ENCODE peak calls at places on chromosomes 11 and 22, in six cellular contexts. One of them, this sample, is unnamed. For H3K4me1, the result is how much of the 10 kb centered on the place peaks cover.

GRCh38 chr22:33519140-33519973 is 400.9 kb downstream of the LARGE1 start:
- DNase-seq in fibroblast of lung: peak
- DNase-seq in GM23248: peak
- DNase-seq in GM23338: peak
- DNase-seq in CD4-positive, CD25-positive, alpha-beta regulatory T cell: no peak
- DNase-seq in small intestine: peak
- DNase-seq in this sample: no peak

GRCh38 chr11:72041364-72042058 is 38.8 kb downstream of the NUMA1 start:
- DNase-seq in GM23248: peak
- DNase-seq in GM23338: peak
- DNase-seq in fibroblast of lung: peak
- DNase-seq in small intestine: peak
- DNase-seq in CD4-positive, CD25-positive, alpha-beta regulatory T cell: peak
- DNase-seq in this sample: peak

GRCh38 chr22:25972397-25972796 is 196.9 kb upstream of the SEZ6L start:
- DNase-seq in CD4-positive, CD25-positive, alpha-beta regulatory T cell: no peak
- DNase-seq in small intestine: no peak
- DNase-seq in GM23248: no peak
- DNase-seq in fibroblast of lung: no peak
- DNase-seq in GM23338: peak
- DNase-seq in this sample: no peak

GRCh38 chr22:42770941-42771647 is 50.4 kb upstream of the A4GALT start:
- DNase-seq in fibroblast of lung: no peak
- DNase-seq in CD4-positive, CD25-positive, alpha-beta regulatory T cell: no peak
- DNase-seq in small intestine: no peak
- DNase-seq in GM23248: no peak
- DNase-seq in GM23338: no peak
- DNase-seq in this sample: no peak

GRCh38 chr22:44601189-44601588 is 100.8 kb upstream of the PRR5 start:
- DNase-seq in GM23248: no peak
- DNase-seq in small intestine: no peak
- DNase-seq in CD4-positive, CD25-positive, alpha-beta regulatory T cell: no peak
- DNase-seq in GM23338: no peak
- DNase-seq in fibroblast of lung: no peak
- DNase-seq in this sample: no peak

GRCh38 chr11:90134420-90135003 is at the start of gene NAALAD2:
- DNase-seq in small intestine: no peak
- DNase-seq in CD4-positive, CD25-positive, alpha-beta regulatory T cell: no peak
- DNase-seq in GM23338: peak
- DNase-seq in fibroblast of lung: peak
- DNase-seq in GM23248: peak
- DNase-seq in this sample: peak

GRCh38 chr11:3836903-3837302 is 3.9 kb downstream of the RHOG start:
- DNase-seq in small intestine: peak
- DNase-seq in GM23248: no peak
- DNase-seq in fibroblast of lung: no peak
- DNase-seq in GM23338: no peak
- DNase-seq in CD4-positive, CD25-positive, alpha-beta regulatory T cell: peak
- DNase-seq in this sample: peak

GRCh38 chr11:71293961-71294782 is 41.8 kb upstream of the SHANK2 start:
- DNase-seq in CD4-positive, CD25-positive, alpha-beta regulatory T cell: no peak
- DNase-seq in GM23338: no peak
- DNase-seq in fibroblast of lung: no peak
- DNase-seq in GM23248: no peak
- DNase-seq in small intestine: no peak
- DNase-seq in this sample: no peak

GRCh38 chr11:126467471-126467870 is 112.0 kb downstream of the ST3GAL4 start:
- DNase-seq in GM23338: no peak
- DNase-seq in CD4-positive, CD25-positive, alpha-beta regulatory T cell: no peak
- DNase-seq in fibroblast of lung: no peak
- DNase-seq in small intestine: no peak
- DNase-seq in GM23248: no peak
- DNase-seq in this sample: peak

GRCh38 chr11:126466288-126467045 is 111.0 kb downstream of the ST3GAL4 start:
- DNase-seq in fibroblast of lung: no peak
- DNase-seq in small intestine: no peak
- DNase-seq in GM23248: no peak
- DNase-seq in GM23338: no peak
- DNase-seq in CD4-positive, CD25-positive, alpha-beta regulatory T cell: no peak
- DNase-seq in this sample: no peak

GRCh38 chr11:126464796-126465195 is 109.3 kb downstream of the ST3GAL4 start:
- DNase-seq in GM23338: no peak
- DNase-seq in CD4-positive, CD25-positive, alpha-beta regulatory T cell: no peak
- DNase-seq in GM23248: no peak
- DNase-seq in small intestine: no peak
- DNase-seq in fibroblast of lung: no peak
- DNase-seq in this sample: no peak

GRCh38 chr11:126467046-126467370 is 111.5 kb downstream of the ST3GAL4 start:
- DNase-seq in small intestine: no peak
- DNase-seq in GM23338: no peak
- DNase-seq in GM23248: no peak
- DNase-seq in fibroblast of lung: no peak
- DNase-seq in CD4-positive, CD25-positive, alpha-beta regulatory T cell: no peak
- DNase-seq in this sample: no peak

DNA sequence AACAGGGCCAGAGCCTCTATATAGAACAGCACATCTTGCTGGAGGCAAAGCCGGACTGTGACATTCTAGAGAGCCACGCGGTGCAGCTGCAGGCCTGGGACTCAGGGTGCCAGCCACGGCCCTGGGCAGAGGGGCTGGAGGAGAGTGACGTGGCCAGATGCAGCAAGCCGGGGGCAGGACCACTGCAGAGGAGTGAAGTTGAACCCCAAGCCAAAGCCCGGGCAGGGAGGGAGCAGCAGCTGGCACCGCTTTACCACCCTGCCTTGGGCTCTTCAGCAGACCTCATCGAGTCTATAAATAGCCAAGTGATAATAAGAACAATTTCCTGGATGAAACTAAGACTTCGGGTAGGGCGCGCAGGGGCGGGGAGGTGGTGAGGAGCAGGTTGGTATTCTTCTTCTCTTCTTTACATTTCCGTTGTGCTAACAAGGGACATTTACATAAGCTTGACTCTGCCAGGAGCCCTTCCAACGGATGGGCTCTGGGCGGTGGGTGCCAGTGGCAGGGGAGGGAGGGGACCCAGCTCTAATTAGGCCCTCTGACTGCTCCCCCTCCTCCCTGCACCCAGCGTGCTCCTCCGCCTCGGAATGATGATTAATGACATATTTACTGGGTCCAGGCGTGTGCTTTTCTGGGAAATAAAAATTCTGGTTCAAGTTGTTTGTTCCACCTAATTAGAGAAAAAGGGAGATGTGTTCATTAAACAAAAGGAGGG is 110.2 kb downstream of the ST3GAL4 start:
- DNase-seq in CD4-positive, CD25-positive, alpha-beta regulatory T cell: peak
- DNase-seq in GM23248: peak
- DNase-seq in small intestine: no peak
- DNase-seq in fibroblast of lung: no peak
- DNase-seq in GM23338: no peak
- DNase-seq in this sample: peak
- H3K4me1 ChIP-seq in CD4-positive, CD25-positive, alpha-beta regulatory T cell: under half
- H3K4me1 ChIP-seq in GM23248: under half
- H3K4me1 ChIP-seq in small intestine: under half
- H3K4me1 ChIP-seq in fibroblast of lung: under half
- H3K4me1 ChIP-seq in GM23338: under half
- H3K4me1 ChIP-seq in this sample: under half

DNA sequence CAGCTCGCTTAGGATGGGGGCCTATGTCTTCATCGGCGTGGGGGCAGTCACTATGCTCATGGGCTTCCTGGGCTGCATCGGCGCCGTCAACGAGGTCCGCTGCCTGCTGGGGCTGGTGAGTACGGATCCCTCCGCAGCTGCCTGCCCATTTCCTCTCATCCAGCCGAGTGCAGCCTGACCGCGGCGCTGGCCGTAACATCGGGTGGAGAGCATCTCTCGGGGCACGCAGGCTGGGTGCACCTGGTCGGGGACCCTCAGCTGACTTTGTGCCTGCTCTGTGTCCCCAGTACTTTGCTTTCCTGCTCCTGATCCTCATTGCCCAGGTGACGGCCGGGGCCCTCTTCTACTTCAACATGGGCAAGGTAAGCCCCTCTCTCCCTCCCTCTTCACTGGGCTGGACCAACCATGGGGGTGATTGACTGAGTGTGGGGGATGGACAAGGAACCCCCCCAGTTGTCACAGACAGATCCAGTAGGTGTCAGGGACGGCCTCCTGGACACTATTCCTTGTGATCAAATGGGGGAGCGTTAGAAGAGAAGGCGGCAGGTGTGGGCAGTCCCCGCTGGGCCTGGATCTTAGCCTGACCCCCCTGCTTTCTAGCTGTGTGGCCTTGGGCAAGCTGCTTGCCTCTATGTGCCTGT is 39.7 kb downstream of the CD82 start:
- DNase-seq in small intestine: no peak
- DNase-seq in GM23248: no peak
- DNase-seq in GM23338: no peak
- DNase-seq in fibroblast of lung: no peak
- DNase-seq in CD4-positive, CD25-positive, alpha-beta regulatory T cell: no peak
- DNase-seq in this sample: no peak
- H3K4me1 ChIP-seq in small intestine: under half
- H3K4me1 ChIP-seq in GM23248: under half
- H3K4me1 ChIP-seq in GM23338: under half
- H3K4me1 ChIP-seq in fibroblast of lung: under half
- H3K4me1 ChIP-seq in CD4-positive, CD25-positive, alpha-beta regulatory T cell: under half
- H3K4me1 ChIP-seq in this sample: under half

DNA sequence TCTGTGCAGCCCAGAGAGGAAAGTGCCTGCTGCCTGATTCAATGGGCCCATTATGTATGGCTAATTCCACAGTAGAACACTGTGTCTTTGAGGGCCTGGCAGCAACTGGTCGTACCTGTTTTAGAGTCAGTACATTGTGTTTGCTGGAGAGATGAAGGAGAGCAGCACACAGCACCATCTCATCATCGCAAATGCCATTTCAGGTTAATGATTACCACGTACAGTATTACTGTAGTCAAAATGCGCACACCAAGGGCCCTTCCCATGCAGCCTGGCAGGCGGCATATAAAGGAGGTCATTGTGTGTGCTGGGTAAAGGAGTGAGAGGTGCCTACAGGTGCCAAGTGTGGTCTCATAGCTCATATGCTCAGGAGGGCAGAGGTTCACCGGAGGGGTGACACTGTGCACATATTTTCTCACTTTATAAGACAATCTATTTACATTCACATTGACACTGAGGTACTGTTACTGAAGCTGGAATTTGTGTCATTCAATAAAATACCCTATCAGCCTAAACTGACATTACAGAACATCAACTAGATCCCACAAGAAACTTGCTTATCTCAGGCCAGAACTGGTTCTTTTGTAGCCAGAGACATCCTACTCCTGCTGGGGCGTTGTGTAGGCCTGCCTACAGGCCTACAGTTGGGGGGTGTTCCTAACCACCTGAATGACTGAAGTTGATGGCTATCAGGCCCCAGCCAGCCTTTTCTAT is 90.4 kb downstream of the APIP start:
- DNase-seq in CD4-positive, CD25-positive, alpha-beta regulatory T cell: no peak
- DNase-seq in GM23338: no peak
- DNase-seq in GM23248: no peak
- DNase-seq in fibroblast of lung: no peak
- DNase-seq in small intestine: peak
- DNase-seq in this sample: no peak
- H3K4me1 ChIP-seq in CD4-positive, CD25-positive, alpha-beta regulatory T cell: under half
- H3K4me1 ChIP-seq in GM23338: under half
- H3K4me1 ChIP-seq in GM23248: under half
- H3K4me1 ChIP-seq in fibroblast of lung: under half
- H3K4me1 ChIP-seq in small intestine: under half
- H3K4me1 ChIP-seq in this sample: under half

DNA sequence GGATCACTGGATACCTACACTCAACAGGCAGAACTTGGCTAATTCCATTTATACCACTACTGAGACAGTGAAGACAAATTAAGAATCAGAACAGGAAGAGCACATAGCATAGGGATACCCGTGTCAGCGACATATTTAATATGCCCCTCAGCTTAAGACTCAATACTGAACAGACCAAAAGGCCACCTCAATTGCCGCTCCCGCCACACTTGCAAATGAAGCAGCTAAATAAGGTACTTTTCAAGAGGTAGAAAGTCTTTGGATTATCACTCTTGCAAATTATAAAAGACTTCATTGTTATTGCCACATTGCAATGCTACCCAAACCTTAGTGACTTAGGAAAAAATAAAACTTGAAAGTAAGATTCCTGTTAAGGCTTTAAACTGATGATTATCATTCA is 3.1 kb downstream of the DDX17 start:
- DNase-seq in GM23248: no peak
- DNase-seq in small intestine: no peak
- DNase-seq in CD4-positive, CD25-positive, alpha-beta regulatory T cell: no peak
- DNase-seq in GM23338: no peak
- DNase-seq in fibroblast of lung: no peak
- DNase-seq in this sample: no peak
- H3K4me1 ChIP-seq in GM23248: under half
- H3K4me1 ChIP-seq in small intestine: under half
- H3K4me1 ChIP-seq in CD4-positive, CD25-positive, alpha-beta regulatory T cell: under half
- H3K4me1 ChIP-seq in GM23338: under half
- H3K4me1 ChIP-seq in fibroblast of lung: under half
- H3K4me1 ChIP-seq in this sample: half or more

GRCh38 chr11:111934301-111934700 is 2.8 kb upstream of the DIXDC1 start:
- DNase-seq in CD4-positive, CD25-positive, alpha-beta regulatory T cell: no peak
- DNase-seq in GM23248: no peak
- DNase-seq in small intestine: no peak
- DNase-seq in fibroblast of lung: no peak
- DNase-seq in GM23338: no peak
- DNase-seq in this sample: no peak

GRCh38 chr11:111936045-111936400 is 1.1 kb upstream of the DIXDC1 start:
- DNase-seq in GM23338: no peak
- DNase-seq in CD4-positive, CD25-positive, alpha-beta regulatory T cell: no peak
- DNase-seq in small intestine: no peak
- DNase-seq in fibroblast of lung: no peak
- DNase-seq in GM23248: peak
- DNase-seq in this sample: no peak

GRCh38 chr11:111932605-111932938 is 4.6 kb upstream of the DIXDC1 start:
- DNase-seq in GM23248: peak
- DNase-seq in GM23338: no peak
- DNase-seq in fibroblast of lung: no peak
- DNase-seq in small intestine: no peak
- DNase-seq in CD4-positive, CD25-positive, alpha-beta regulatory T cell: no peak
- DNase-seq in this sample: no peak

GRCh38 chr11:111935331-111936044 is 1.7 kb upstream of the DIXDC1 start:
- DNase-seq in fibroblast of lung: no peak
- DNase-seq in GM23338: no peak
- DNase-seq in GM23248: peak
- DNase-seq in CD4-positive, CD25-positive, alpha-beta regulatory T cell: no peak
- DNase-seq in small intestine: no peak
- DNase-seq in this sample: no peak

GRCh38 chr11:111933872-111934271 is 3.3 kb upstream of the DIXDC1 start:
- DNase-seq in GM23338: no peak
- DNase-seq in fibroblast of lung: peak
- DNase-seq in GM23248: peak
- DNase-seq in CD4-positive, CD25-positive, alpha-beta regulatory T cell: no peak
- DNase-seq in small intestine: no peak
- DNase-seq in this sample: no peak
- H3K4me1 ChIP-seq in GM23338: under half
- H3K4me1 ChIP-seq in fibroblast of lung: under half
- H3K4me1 ChIP-seq in GM23248: half or more
- H3K4me1 ChIP-seq in CD4-positive, CD25-positive, alpha-beta regulatory T cell: under half
- H3K4me1 ChIP-seq in small intestine: under half
- H3K4me1 ChIP-seq in this sample: under half

This sample was measured in heart left ventricle.